ENCODE peak calls at places on chromosomes 3 and 15, in eight cellular contexts. One of them, this sample, is unnamed.

GRCh38 chr3:173977747-173978146 is 580.2 kb downstream of the NLGN1 start:
- DNase-seq in Caco-2: no peak
- DNase-seq in AG04449: peak
- DNase-seq in cardiac fibroblast: peak
- DNase-seq in right atrium auricular region: no peak
- DNase-seq in lower leg skin: no peak
- DNase-seq in CD4-positive, CD25-positive, alpha-beta regulatory T cell: no peak
- DNase-seq in CD4-positive, alpha-beta memory T cell: no peak
- DNase-seq in this sample: peak

GRCh38 chr3:42300013-42300412 is 34.0 kb upstream of the CCK start:
- DNase-seq in Caco-2: peak
- DNase-seq in AG04449: no peak
- DNase-seq in cardiac fibroblast: peak
- DNase-seq in right atrium auricular region: no peak
- DNase-seq in lower leg skin: no peak
- DNase-seq in CD4-positive, CD25-positive, alpha-beta regulatory T cell: no peak
- DNase-seq in CD4-positive, alpha-beta memory T cell: no peak
- DNase-seq in this sample: peak

GRCh38 chr3:146380052-146380451 is 89.3 kb downstream of the PLSCR2 start:
- DNase-seq in Caco-2: no peak
- DNase-seq in AG04449: no peak
- DNase-seq in cardiac fibroblast: no peak
- DNase-seq in right atrium auricular region: no peak
- DNase-seq in lower leg skin: no peak
- DNase-seq in CD4-positive, CD25-positive, alpha-beta regulatory T cell: no peak
- DNase-seq in CD4-positive, alpha-beta memory T cell: no peak
- DNase-seq in this sample: no peak

GRCh38 chr15:90097475-90097874 is 4.8 kb downstream of the IDH2 start:
- DNase-seq in Caco-2: no peak
- DNase-seq in AG04449: no peak
- DNase-seq in cardiac fibroblast: no peak
- DNase-seq in right atrium auricular region: no peak
- DNase-seq in lower leg skin: no peak
- DNase-seq in CD4-positive, CD25-positive, alpha-beta regulatory T cell: peak
- DNase-seq in CD4-positive, alpha-beta memory T cell: peak
- DNase-seq in this sample: no peak

GRCh38 chr3:19348929-19349564 is 200.7 kb downstream of the KCNH8 start:
- DNase-seq in Caco-2: no peak
- DNase-seq in AG04449: no peak
- DNase-seq in cardiac fibroblast: peak
- DNase-seq in right atrium auricular region: no peak
- DNase-seq in lower leg skin: no peak
- DNase-seq in CD4-positive, CD25-positive, alpha-beta regulatory T cell: no peak
- DNase-seq in CD4-positive, alpha-beta memory T cell: no peak
- DNase-seq in this sample: peak

GRCh38 chr3:184937611-184938010 is 125.6 kb downstream of the VPS8 start:
- DNase-seq in Caco-2: no peak
- DNase-seq in AG04449: no peak
- DNase-seq in cardiac fibroblast: no peak
- DNase-seq in right atrium auricular region: no peak
- DNase-seq in lower leg skin: no peak
- DNase-seq in CD4-positive, CD25-positive, alpha-beta regulatory T cell: no peak
- DNase-seq in CD4-positive, alpha-beta memory T cell: no peak
- DNase-seq in this sample: no peak

GRCh38 chr15:99447497-99448371 is 118.0 kb upstream of the MEF2A start:
- DNase-seq in Caco-2: no peak
- DNase-seq in AG04449: no peak
- DNase-seq in cardiac fibroblast: no peak
- DNase-seq in right atrium auricular region: peak
- DNase-seq in lower leg skin: no peak
- DNase-seq in CD4-positive, CD25-positive, alpha-beta regulatory T cell: no peak
- DNase-seq in CD4-positive, alpha-beta memory T cell: no peak
- DNase-seq in this sample: no peak

GRCh38 chr3:186519021-186519658 is 25.0 kb downstream of the CRYGS start:
- DNase-seq in Caco-2: no peak
- DNase-seq in AG04449: no peak
- DNase-seq in cardiac fibroblast: no peak
- DNase-seq in right atrium auricular region: no peak
- DNase-seq in lower leg skin: no peak
- DNase-seq in CD4-positive, CD25-positive, alpha-beta regulatory T cell: peak
- DNase-seq in CD4-positive, alpha-beta memory T cell: peak
- DNase-seq in this sample: no peak

GRCh38 chr3:23676093-23676492 is 129.7 kb upstream of the UBE2E1 start:
- DNase-seq in Caco-2: no peak
- DNase-seq in AG04449: no peak
- DNase-seq in cardiac fibroblast: peak
- DNase-seq in right atrium auricular region: no peak
- DNase-seq in lower leg skin: no peak
- DNase-seq in CD4-positive, CD25-positive, alpha-beta regulatory T cell: no peak
- DNase-seq in CD4-positive, alpha-beta memory T cell: no peak
- DNase-seq in this sample: no peak

GRCh38 chr15:40445411-40446055 is 4.8 kb downstream of the BAHD1 start:
- DNase-seq in Caco-2: no peak
- DNase-seq in AG04449: peak
- DNase-seq in cardiac fibroblast: peak
- DNase-seq in right atrium auricular region: no peak
- DNase-seq in lower leg skin: no peak
- DNase-seq in CD4-positive, CD25-positive, alpha-beta regulatory T cell: no peak
- DNase-seq in CD4-positive, alpha-beta memory T cell: no peak
- DNase-seq in this sample: peak

GRCh38 chr3:167700046-167700445 is 34.6 kb downstream of the PDCD10 start:
- DNase-seq in Caco-2: no peak
- DNase-seq in AG04449: no peak
- DNase-seq in cardiac fibroblast: no peak
- DNase-seq in right atrium auricular region: no peak
- DNase-seq in lower leg skin: no peak
- DNase-seq in CD4-positive, CD25-positive, alpha-beta regulatory T cell: no peak
- DNase-seq in CD4-positive, alpha-beta memory T cell: no peak
- DNase-seq in this sample: no peak

GRCh38 chr3:190053919-190054672 is 66.6 kb downstream of the P3H2 start:
- DNase-seq in Caco-2: peak
- DNase-seq in AG04449: no peak
- DNase-seq in cardiac fibroblast: peak
- DNase-seq in right atrium auricular region: no peak
- DNase-seq in lower leg skin: no peak
- DNase-seq in CD4-positive, CD25-positive, alpha-beta regulatory T cell: no peak
- DNase-seq in CD4-positive, alpha-beta memory T cell: no peak
- DNase-seq in this sample: peak

GRCh38 chr15:79170256-79170664 is 79.7 kb upstream of the RASGRF1 start:
- DNase-seq in Caco-2: peak
- DNase-seq in AG04449: no peak
- DNase-seq in cardiac fibroblast: peak
- DNase-seq in right atrium auricular region: peak
- DNase-seq in lower leg skin: no peak
- DNase-seq in CD4-positive, CD25-positive, alpha-beta regulatory T cell: no peak
- DNase-seq in CD4-positive, alpha-beta memory T cell: no peak
- DNase-seq in this sample: peak

GRCh38 chr3:195001961-195002861 is 268.7 kb downstream of the XXYLT1 start:
- DNase-seq in Caco-2: peak
- DNase-seq in AG04449: no peak
- DNase-seq in cardiac fibroblast: peak
- DNase-seq in right atrium auricular region: peak
- DNase-seq in lower leg skin: no peak
- DNase-seq in CD4-positive, CD25-positive, alpha-beta regulatory T cell: peak
- DNase-seq in CD4-positive, alpha-beta memory T cell: no peak
- DNase-seq in this sample: no peak

GRCh38 chr3:165518346-165518745 is 318.9 kb downstream of the BCHE start:
- DNase-seq in Caco-2: no peak
- DNase-seq in AG04449: no peak
- DNase-seq in cardiac fibroblast: no peak
- DNase-seq in right atrium auricular region: no peak
- DNase-seq in lower leg skin: no peak
- DNase-seq in CD4-positive, CD25-positive, alpha-beta regulatory T cell: no peak
- DNase-seq in CD4-positive, alpha-beta memory T cell: no peak
- DNase-seq in this sample: no peak

GRCh38 chr15:31214864-31215489 is 111.7 kb upstream of the KLF13 start:
- DNase-seq in Caco-2: no peak
- DNase-seq in AG04449: no peak
- DNase-seq in cardiac fibroblast: peak
- DNase-seq in right atrium auricular region: peak
- DNase-seq in lower leg skin: peak
- DNase-seq in CD4-positive, CD25-positive, alpha-beta regulatory T cell: no peak
- DNase-seq in CD4-positive, alpha-beta memory T cell: no peak
- DNase-seq in this sample: no peak

GRCh38 chr3:16906679-16907078 is 21.9 kb downstream of the PLCL2 start:
- DNase-seq in Caco-2: no peak
- DNase-seq in AG04449: no peak
- DNase-seq in cardiac fibroblast: peak
- DNase-seq in right atrium auricular region: no peak
- DNase-seq in lower leg skin: no peak
- DNase-seq in CD4-positive, CD25-positive, alpha-beta regulatory T cell: no peak
- DNase-seq in CD4-positive, alpha-beta memory T cell: no peak
- DNase-seq in this sample: no peak

GRCh38 chr3:69178838-69179739 is 56.7 kb upstream of the LMOD3 start:
- DNase-seq in Caco-2: no peak
- DNase-seq in AG04449: no peak
- DNase-seq in cardiac fibroblast: peak
- DNase-seq in right atrium auricular region: no peak
- DNase-seq in lower leg skin: no peak
- DNase-seq in CD4-positive, CD25-positive, alpha-beta regulatory T cell: no peak
- DNase-seq in CD4-positive, alpha-beta memory T cell: no peak
- DNase-seq in this sample: peak

GRCh38 chr3:172280406-172281051 is 167.7 kb downstream of the GHSR start:
- DNase-seq in Caco-2: no peak
- DNase-seq in AG04449: peak
- DNase-seq in cardiac fibroblast: peak
- DNase-seq in right atrium auricular region: no peak
- DNase-seq in lower leg skin: no peak
- DNase-seq in CD4-positive, CD25-positive, alpha-beta regulatory T cell: no peak
- DNase-seq in CD4-positive, alpha-beta memory T cell: no peak
- DNase-seq in this sample: peak

GRCh38 chr3:12350151-12350813 is 61.4 kb downstream of the PPARG start:
- DNase-seq in Caco-2: no peak
- DNase-seq in AG04449: no peak
- DNase-seq in cardiac fibroblast: peak
- DNase-seq in right atrium auricular region: peak
- DNase-seq in lower leg skin: peak
- DNase-seq in CD4-positive, CD25-positive, alpha-beta regulatory T cell: no peak
- DNase-seq in CD4-positive, alpha-beta memory T cell: no peak
- DNase-seq in this sample: peak
- H3K4me3 ChIP-seq in Caco-2: no peak
- H3K4me3 ChIP-seq in AG04449: no peak
- H3K4me3 ChIP-seq in cardiac fibroblast: no peak
- H3K4me3 ChIP-seq in right atrium auricular region: no peak
- H3K4me3 ChIP-seq in lower leg skin: no peak
- H3K4me3 ChIP-seq in CD4-positive, CD25-positive, alpha-beta regulatory T cell: no peak
- H3K4me3 ChIP-seq in CD4-positive, alpha-beta memory T cell: no peak
- H3K4me3 ChIP-seq in this sample: no peak

DNA sequence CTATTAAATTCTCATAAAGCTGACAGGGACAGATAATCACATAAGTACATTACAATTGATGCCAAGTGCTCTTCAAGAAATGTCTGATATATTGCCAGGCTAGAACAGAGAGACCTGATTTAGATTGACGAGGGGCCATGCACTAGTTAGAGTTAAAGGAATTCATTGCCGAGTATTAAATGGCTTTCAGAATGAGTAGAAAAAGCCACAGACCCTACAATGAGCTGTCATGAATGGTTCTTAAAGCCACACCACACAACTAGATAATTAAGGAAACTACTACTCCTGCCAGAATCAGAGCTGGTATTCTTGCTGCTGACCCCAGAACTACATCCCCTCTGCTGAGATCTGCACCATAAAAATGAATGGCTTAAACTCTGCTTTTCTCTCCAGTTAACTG is 250.1 kb upstream of the MME start:
- DNase-seq in Caco-2: no peak
- DNase-seq in AG04449: no peak
- DNase-seq in cardiac fibroblast: no peak
- DNase-seq in right atrium auricular region: no peak
- DNase-seq in lower leg skin: no peak
- DNase-seq in CD4-positive, CD25-positive, alpha-beta regulatory T cell: no peak
- DNase-seq in CD4-positive, alpha-beta memory T cell: no peak
- DNase-seq in this sample: no peak
- H3K4me3 ChIP-seq in Caco-2: no peak
- H3K4me3 ChIP-seq in AG04449: no peak
- H3K4me3 ChIP-seq in cardiac fibroblast: no peak
- H3K4me3 ChIP-seq in right atrium auricular region: no peak
- H3K4me3 ChIP-seq in lower leg skin: no peak
- H3K4me3 ChIP-seq in CD4-positive, CD25-positive, alpha-beta regulatory T cell: no peak
- H3K4me3 ChIP-seq in CD4-positive, alpha-beta memory T cell: no peak
- H3K4me3 ChIP-seq in this sample: no peak

GRCh38 chr15:83364541-83364940 is 80.1 kb upstream of the BNC1 start:
- DNase-seq in Caco-2: no peak
- DNase-seq in AG04449: no peak
- DNase-seq in cardiac fibroblast: no peak
- DNase-seq in right atrium auricular region: no peak
- DNase-seq in lower leg skin: no peak
- DNase-seq in CD4-positive, CD25-positive, alpha-beta regulatory T cell: no peak
- DNase-seq in CD4-positive, alpha-beta memory T cell: no peak
- DNase-seq in this sample: peak

GRCh38 chr15:83362706-83363105 is 78.2 kb upstream of the BNC1 start:
- DNase-seq in Caco-2: no peak
- DNase-seq in AG04449: no peak
- DNase-seq in cardiac fibroblast: no peak
- DNase-seq in right atrium auricular region: no peak
- DNase-seq in lower leg skin: no peak
- DNase-seq in CD4-positive, CD25-positive, alpha-beta regulatory T cell: no peak
- DNase-seq in CD4-positive, alpha-beta memory T cell: no peak
- DNase-seq in this sample: no peak

DNA sequence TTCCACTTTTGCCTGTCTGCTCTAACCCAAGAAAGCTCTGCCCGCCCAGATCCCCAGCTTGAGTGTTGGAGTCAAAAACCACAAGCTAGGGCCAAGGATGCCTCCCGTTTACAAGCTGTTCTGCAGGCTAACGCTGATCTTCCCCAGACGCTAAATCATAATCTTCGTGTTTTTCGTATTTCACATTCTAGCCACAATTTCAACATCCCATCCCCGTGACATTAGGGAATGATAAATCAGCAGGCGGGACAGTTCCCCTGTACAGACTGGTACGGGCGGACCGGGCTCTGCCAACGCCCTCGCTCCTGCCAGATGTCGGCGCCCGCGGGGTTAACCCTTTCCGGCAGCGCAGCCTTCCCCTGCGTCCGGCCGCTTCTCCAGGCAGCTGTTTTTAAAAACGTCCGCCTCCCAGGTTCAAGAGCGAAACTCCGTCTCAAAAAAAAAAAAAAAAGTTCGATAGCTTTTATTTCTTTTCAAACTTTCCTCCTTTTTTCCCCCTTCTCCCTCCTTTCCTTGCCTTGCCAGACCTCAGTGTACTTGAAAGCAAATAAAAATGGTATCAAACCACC is 81.0 kb upstream of the BNC1 start:
- DNase-seq in Caco-2: no peak
- DNase-seq in AG04449: peak
- DNase-seq in cardiac fibroblast: peak
- DNase-seq in right atrium auricular region: no peak
- DNase-seq in lower leg skin: peak
- DNase-seq in CD4-positive, CD25-positive, alpha-beta regulatory T cell: no peak
- DNase-seq in CD4-positive, alpha-beta memory T cell: no peak
- DNase-seq in this sample: peak
- H3K4me3 ChIP-seq in Caco-2: no peak
- H3K4me3 ChIP-seq in AG04449: peak
- H3K4me3 ChIP-seq in cardiac fibroblast: peak
- H3K4me3 ChIP-seq in right atrium auricular region: peak
- H3K4me3 ChIP-seq in lower leg skin: no peak
- H3K4me3 ChIP-seq in CD4-positive, CD25-positive, alpha-beta regulatory T cell: no peak
- H3K4me3 ChIP-seq in CD4-positive, alpha-beta memory T cell: no peak
- H3K4me3 ChIP-seq in this sample: peak

DNA sequence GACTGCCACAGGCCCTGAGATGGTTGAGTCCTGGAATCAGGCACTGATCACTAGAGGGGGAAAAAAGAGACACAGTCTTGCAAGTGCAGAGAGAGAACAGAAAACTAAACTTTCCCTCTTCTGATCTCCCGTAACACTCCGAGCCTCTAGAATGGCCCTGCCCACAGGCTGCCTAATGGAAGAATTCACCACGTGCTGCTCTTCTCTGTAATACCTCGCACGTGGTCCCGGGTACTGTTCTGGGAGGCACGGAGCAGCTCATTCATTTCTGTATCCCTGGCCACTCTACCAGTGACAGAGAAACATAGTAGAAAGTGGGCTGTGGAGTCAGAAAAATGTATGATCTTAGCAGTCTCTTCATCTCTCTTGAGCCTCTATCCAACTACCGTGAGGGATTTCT is 30.4 kb downstream of the VGLL4 start:
- DNase-seq in Caco-2: no peak
- DNase-seq in AG04449: no peak
- DNase-seq in cardiac fibroblast: no peak
- DNase-seq in right atrium auricular region: no peak
- DNase-seq in lower leg skin: no peak
- DNase-seq in CD4-positive, CD25-positive, alpha-beta regulatory T cell: no peak
- DNase-seq in CD4-positive, alpha-beta memory T cell: no peak
- DNase-seq in this sample: no peak
- H3K4me3 ChIP-seq in Caco-2: no peak
- H3K4me3 ChIP-seq in AG04449: no peak
- H3K4me3 ChIP-seq in cardiac fibroblast: no peak
- H3K4me3 ChIP-seq in right atrium auricular region: no peak
- H3K4me3 ChIP-seq in lower leg skin: no peak
- H3K4me3 ChIP-seq in CD4-positive, CD25-positive, alpha-beta regulatory T cell: no peak
- H3K4me3 ChIP-seq in CD4-positive, alpha-beta memory T cell: no peak
- H3K4me3 ChIP-seq in this sample: no peak